ENCODE peak calls at places on chromosomes 13 and 19, in nine cellular contexts. U is mesothelial cell of epicardium, S is dorsolateral prefrontal cortex, T is NB4, E is neural progenitor cell, N is endothelial cell, M is brain microvascular endothelial cell, A is upper lobe of right lung, C is uterus. R is an unnamed sample.

GRCh38 chr13:112255550-112256120 is 120.5 kb upstream of the SPACA7 start:
- DNase-seq in U (no peak), S (no peak), T (no peak), E (no peak), N (peak), M (no peak), A (no peak), C (no peak), R (no peak)

GRCh38 chr13:23510979-23511735 is 59.1 kb upstream of the TNFRSF19 start:
- DNase-seq in U (no peak), S (no peak), T (peak), E (peak), N (peak), M (peak), A (no peak), C (no peak), R (peak)

GRCh38 chr13:29936051-29936813 is 85.8 kb upstream of the UBL3 start:
- DNase-seq in U (no peak), S (no peak), T (peak), E (no peak), N (no peak), M (no peak), A (no peak), C (no peak), R (peak)

GRCh38 chr19:33292595-33293254 is 9.6 kb downstream of the CEBPA start:
- DNase-seq in U (no peak), S (no peak), T (peak), E (no peak), N (no peak), M (no peak), A (peak), C (no peak), R (no peak)

GRCh38 chr19:8340341-8341096 is 2.5 kb downstream of the KANK3 start:
- DNase-seq in U (no peak), S (no peak), T (no peak), E (peak), N (peak), M (no peak), A (peak), C (peak), R (peak)

GRCh38 chr13:44955421-44955820 is 33.9 kb downstream of the NUFIP1 start:
- DNase-seq in U (no peak), S (no peak), T (no peak), E (peak), N (no peak), M (no peak), A (no peak), C (no peak), R (no peak)

GRCh38 chr13:102466836-102467235 is 65.0 kb upstream of the FGF14 start:
- DNase-seq in U (no peak), S (no peak), T (no peak), E (no peak), N (no peak), M (no peak), A (no peak), C (no peak), R (no peak)

GRCh38 chr13:33454844-33455256 is 169.3 kb upstream of the STARD13 start:
- DNase-seq in U (no peak), S (no peak), T (no peak), E (no peak), N (no peak), M (no peak), A (no peak), C (no peak), R (no peak)

GRCh38 chr19:50000038-50000890 is 24.9 kb downstream of the VRK3 start:
- DNase-seq in U (no peak), S (no peak), T (no peak), E (no peak), N (no peak), M (no peak), A (no peak), C (no peak), R (no peak)

GRCh38 chr13:91904597-91904996 is 506.2 kb downstream of the GPC5 start:
- DNase-seq in U (no peak), S (no peak), T (peak), E (no peak), N (no peak), M (no peak), A (no peak), C (no peak), R (no peak)

GRCh38 chr13:78596701-78597550 is 6.4 kb downstream of the POU4F1 start:
- DNase-seq in U (no peak), S (no peak), T (no peak), E (peak), N (no peak), M (no peak), A (no peak), C (no peak), R (no peak)

GRCh38 chr13:84126671-84127171 is 244.4 kb upstream of the SLITRK1 start:
- DNase-seq in U (no peak), S (no peak), T (no peak), E (no peak), N (no peak), M (peak), A (no peak), C (no peak), R (no peak)

GRCh38 chr19:42471554-42472249 is 29.0 kb upstream of the CXCL17 start:
- DNase-seq in U (no peak), S (no peak), T (no peak), E (no peak), N (no peak), M (peak), A (no peak), C (no peak), R (no peak)

GRCh38 chr13:97344250-97345175 is 89.5 kb upstream of the RAP2A start:
- DNase-seq in U (no peak), S (peak), T (peak), E (peak), N (peak), M (peak), A (no peak), C (peak), R (peak)

GRCh38 chr19:43699506-43700367 is 16.1 kb upstream of the IRGC start:
- DNase-seq in U (peak), S (peak), T (no peak), E (peak), N (peak), M (peak), A (peak), C (peak), R (no peak)
- TF ChIP-seq CTCF in U (no peak), S (peak), T (no peak), E (peak), N (no peak), M (peak), A (no peak), C (no peak), R (no peak)

GRCh38 chr19:27750697-27751391 is 1462.1 kb downstream of the UQCRFS1 start:
- DNase-seq in U (no peak), S (no peak), T (no peak), E (no peak), N (no peak), M (no peak), A (no peak), C (no peak), R (no peak)

GRCh38 chr19:27745978-27746542 is 1466.9 kb downstream of the UQCRFS1 start:
- DNase-seq in U (no peak), S (no peak), T (no peak), E (no peak), N (no peak), M (no peak), A (peak), C (no peak), R (no peak)

GRCh38 chr19:27748551-27749152 is 1464.3 kb downstream of the UQCRFS1 start:
- DNase-seq in U (no peak), S (no peak), T (no peak), E (no peak), N (no peak), M (no peak), A (peak), C (no peak), R (no peak)

GRCh38 chr19:27744926-27745844 is 1467.8 kb downstream of the UQCRFS1 start:
- DNase-seq in U (no peak), S (no peak), T (no peak), E (no peak), N (no peak), M (no peak), A (no peak), C (no peak), R (no peak)

GRCh38 chr19:27746691-27747380 is 1466.1 kb downstream of the UQCRFS1 start:
- DNase-seq in U (no peak), S (peak), T (peak), E (peak), N (peak), M (peak), A (peak), C (peak), R (peak)
- TF ChIP-seq CTCF in U (no peak), S (no peak), T (no peak), E (peak), N (peak), M (peak), A (peak), C (no peak), R (no peak)

DNA sequence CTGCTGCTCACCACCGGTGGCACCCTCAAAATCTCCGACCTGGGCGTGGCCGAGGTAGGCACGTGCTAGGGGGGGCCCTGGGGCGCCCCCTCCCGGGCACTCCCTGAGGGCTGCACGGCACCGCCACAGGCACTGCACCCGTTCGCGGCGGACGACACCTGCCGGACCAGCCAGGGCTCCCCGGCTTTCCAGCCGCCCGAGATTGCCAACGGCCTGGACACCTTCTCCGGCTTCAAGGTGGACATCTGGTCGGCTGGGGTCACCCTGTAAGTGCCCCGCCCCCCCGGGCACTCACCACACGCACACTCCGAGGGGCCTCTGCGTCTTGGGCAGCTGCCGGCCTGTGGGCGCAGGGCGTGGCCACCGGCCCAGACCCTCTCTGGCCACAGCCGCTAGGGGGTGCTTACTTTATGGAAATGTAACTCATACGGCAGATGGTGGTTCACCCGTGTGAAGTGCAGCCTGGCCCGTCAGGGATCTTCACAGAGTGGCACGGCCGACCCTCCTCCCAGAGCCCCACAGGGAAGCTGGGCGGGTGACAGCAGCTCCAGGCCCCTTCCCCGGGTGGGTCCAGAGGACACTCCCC is 15.0 kb downstream of the STK11 start:
- DNase-seq in U (no peak), S (no peak), T (no peak), E (no peak), N (no peak), M (no peak), A (no peak), C (no peak), R (no peak)
- TF ChIP-seq CTCF in U (no peak), S (no peak), T (no peak), E (no peak), N (no peak), M (peak), A (no peak), C (no peak), R (no peak)

GRCh38 chr13:110037925-110038573 is 251.7 kb upstream of the IRS2 start:
- DNase-seq in U (no peak), S (no peak), T (no peak), E (no peak), N (no peak), M (no peak), A (no peak), C (no peak), R (no peak)
- TF ChIP-seq CTCF in U (no peak), S (no peak), T (no peak), E (no peak), N (no peak), M (no peak), A (no peak), C (no peak), R (no peak)

DNA sequence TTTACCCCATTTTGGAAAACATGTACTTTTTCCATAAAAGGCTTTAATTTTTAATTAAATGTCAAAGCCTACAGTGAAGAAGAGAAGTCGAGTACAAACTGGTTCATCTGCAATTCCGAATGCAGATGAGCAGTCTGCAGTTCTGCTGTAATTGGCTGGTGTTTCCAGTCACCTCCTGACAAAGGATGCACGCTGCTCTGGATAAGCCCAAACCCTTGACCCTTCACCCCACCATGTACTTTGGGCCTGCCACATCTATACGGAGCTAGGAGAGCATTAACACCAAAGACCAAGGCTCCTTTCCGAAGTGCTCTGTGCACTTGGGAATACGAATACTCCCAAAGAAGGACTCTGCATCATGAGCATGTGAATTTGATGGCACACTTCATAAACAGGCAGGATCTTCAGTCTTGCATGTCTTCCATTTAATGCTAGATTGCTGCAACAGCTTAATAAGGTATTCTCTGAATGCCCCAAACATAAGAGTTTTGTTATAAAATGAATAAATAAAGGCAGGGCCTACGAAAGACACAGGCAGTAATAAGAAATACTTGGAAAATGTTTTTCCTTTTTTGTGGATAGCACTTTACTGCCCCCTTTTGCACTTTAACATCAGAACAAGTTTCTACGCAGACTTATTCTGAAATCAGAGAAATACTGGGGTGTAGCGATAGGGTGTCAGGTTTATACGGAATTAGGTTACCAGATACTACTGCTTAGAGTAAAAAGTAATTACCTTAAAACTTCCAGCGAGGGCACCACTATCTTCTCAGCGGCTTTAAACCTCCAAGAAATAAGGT is 15.1 kb downstream of the EFNB2 start:
- DNase-seq in U (no peak), S (no peak), T (peak), E (peak), N (no peak), M (no peak), A (no peak), C (no peak), R (no peak)
- TF ChIP-seq CTCF in U (no peak), S (peak), T (peak), E (peak), N (no peak), M (peak), A (peak), C (peak), R (no peak)

GRCh38 chr19:34367424-34367957 is 2.5 kb downstream of the GPI start:
- DNase-seq in U (no peak), S (no peak), T (no peak), E (no peak), N (no peak), M (no peak), A (no peak), C (no peak), R (no peak)

GRCh38 chr19:34370983-34371382 is 6.0 kb downstream of the GPI start:
- DNase-seq in U (no peak), S (no peak), T (no peak), E (no peak), N (no peak), M (no peak), A (no peak), C (no peak), R (no peak)

GRCh38 chr19:34366670-34367423 is 1.9 kb downstream of the GPI start:
- DNase-seq in U (no peak), S (no peak), T (peak), E (no peak), N (no peak), M (peak), A (no peak), C (no peak), R (no peak)

GRCh38 chr19:34368338-34368737 is 3.3 kb downstream of the GPI start:
- DNase-seq in U (no peak), S (no peak), T (no peak), E (no peak), N (no peak), M (no peak), A (no peak), C (no peak), R (no peak)

DNA sequence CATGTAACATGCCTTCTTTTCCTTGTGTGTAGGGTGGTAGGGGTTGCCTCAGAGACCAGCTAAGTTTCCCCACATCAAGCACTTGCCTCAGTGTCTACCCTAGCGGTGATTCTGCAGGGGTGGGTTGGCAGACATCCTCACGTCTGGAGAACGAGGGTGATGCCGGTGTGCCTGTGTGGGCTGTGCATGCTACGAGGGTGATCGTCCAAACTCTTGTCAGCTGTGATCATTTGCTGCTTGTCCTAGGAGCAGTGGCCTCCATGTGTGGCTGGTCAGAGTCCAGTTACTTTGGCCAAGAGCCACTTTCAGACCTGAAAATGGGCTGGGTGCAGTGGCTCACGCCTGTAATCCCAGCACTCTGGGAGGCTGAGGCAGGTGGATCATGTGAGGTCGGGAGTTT is 5.1 kb downstream of the GPI start:
- DNase-seq in U (no peak), S (no peak), T (no peak), E (no peak), N (no peak), M (no peak), A (no peak), C (no peak), R (no peak)
- TF ChIP-seq CTCF in U (no peak), S (no peak), T (no peak), E (no peak), N (no peak), M (no peak), A (no peak), C (no peak), R (no peak)

DNA sequence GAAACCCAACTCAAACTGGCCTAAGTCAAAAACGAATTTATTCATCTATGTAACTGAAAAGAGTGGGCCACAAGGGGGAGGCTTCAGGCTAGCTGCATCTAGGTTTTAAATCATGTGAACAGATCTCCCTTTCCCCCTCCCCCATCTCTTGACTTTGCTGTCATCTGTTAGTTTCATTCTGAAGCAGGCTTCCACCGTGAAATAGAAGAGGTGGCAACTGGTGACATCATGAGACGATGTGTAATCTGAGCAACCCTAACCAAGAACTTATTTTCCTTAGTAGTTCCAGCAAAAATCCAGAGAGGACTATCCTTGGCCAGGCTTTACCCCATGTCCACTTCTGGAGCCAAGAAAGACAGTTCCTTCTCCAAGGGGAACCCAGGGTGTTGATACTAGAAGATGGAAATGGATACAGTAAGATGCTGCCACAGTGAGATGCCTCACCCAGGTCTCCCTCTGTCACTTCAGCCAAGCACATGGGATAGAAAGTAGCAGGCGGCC is 9.4 kb downstream of the SAMD4B start:
- DNase-seq in U (no peak), S (no peak), T (no peak), E (no peak), N (no peak), M (no peak), A (no peak), C (no peak), R (peak)
- TF ChIP-seq CTCF in U (no peak), S (peak), T (no peak), E (no peak), N (no peak), M (no peak), A (no peak), C (no peak), R (peak)

DNA sequence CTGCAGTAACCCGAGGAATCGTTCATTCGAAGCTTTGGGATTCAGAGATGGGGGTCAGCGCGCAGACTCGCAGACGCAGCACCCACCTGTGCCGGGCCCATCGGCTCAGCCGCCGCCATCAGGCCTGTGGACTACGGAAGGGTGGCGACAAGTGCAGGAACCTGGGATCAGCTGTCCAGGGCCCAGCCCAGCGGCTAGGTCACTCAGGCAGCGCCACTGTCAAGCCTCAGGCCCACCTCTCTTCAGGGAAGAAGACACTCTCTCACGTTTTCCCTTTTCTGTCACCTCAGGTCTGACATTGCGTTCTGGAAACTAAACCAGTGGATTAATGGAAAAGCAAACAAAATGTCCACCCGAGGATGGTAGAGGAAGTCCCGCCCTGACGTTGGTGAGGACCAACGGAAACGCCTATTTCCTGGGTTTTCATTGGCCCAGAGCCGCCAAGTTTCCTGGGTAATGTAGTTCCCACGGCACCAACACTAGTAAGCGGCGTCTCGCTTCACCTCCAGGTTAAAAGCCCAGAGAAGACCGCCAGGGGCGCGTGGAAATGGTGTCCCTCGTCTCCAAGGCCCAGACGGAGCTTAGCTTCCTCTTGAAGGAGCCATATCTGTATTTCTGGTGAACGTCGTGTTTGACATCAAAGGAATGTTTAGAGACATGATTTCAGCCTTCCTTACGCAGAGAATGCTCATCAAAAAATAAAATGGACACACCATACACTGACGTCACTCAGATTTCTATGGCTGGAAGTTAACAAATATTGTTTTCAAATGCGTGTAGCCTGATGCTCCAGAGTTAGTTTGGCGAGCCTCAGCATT is at the start of gene ZNF772:
- DNase-seq in U (peak), S (peak), T (peak), E (peak), N (peak), M (peak), A (peak), C (peak), R (peak)
- TF ChIP-seq CTCF in U (no peak), S (peak), T (peak), E (peak), N (peak), M (peak), A (peak), C (peak), R (peak)